ENCODE peak calls at places on chromosomes 2 and 18, in seven cellular contexts. M, G, Z, Y, W, X and P are unnamed samples.

GRCh38 chr2:29050591-29050990 is 23.7 kb downstream of the PCARE start:
- DNase-seq in M (no peak), G (no peak), Z (no peak), Y (no peak), W (no peak), X (no peak), P (peak)

GRCh38 chr18:44920441-44920840 is 239.8 kb downstream of the SETBP1 start:
- DNase-seq in M (no peak), G (no peak), Z (no peak), Y (no peak), W (no peak), X (no peak), P (no peak)

GRCh38 chr2:45281311-45281710 is 272.1 kb upstream of the SIX2 start:
- DNase-seq in M (no peak), G (no peak), Z (no peak), Y (no peak), W (no peak), X (no peak), P (no peak)

GRCh38 chr2:236261452-236261851 is 2.8 kb downstream of the ASB18 start:
- DNase-seq in M (no peak), G (no peak), Z (no peak), Y (no peak), W (no peak), X (no peak), P (no peak)

GRCh38 chr18:60047556-60047955 is 147.8 kb downstream of the PMAIP1 start:
- DNase-seq in M (no peak), G (no peak), Z (no peak), Y (no peak), W (no peak), X (no peak), P (no peak)

GRCh38 chr2:40668435-40668834 is 216.5 kb upstream of the SLC8A1 start:
- DNase-seq in M (no peak), G (no peak), Z (no peak), Y (no peak), W (peak), X (no peak), P (peak)

GRCh38 chr2:26588576-26588975 is 52.6 kb downstream of the CIB4 start:
- DNase-seq in M (no peak), G (peak), Z (no peak), Y (no peak), W (no peak), X (no peak), P (peak)

GRCh38 chr2:172228177-172228785 is 125.6 kb upstream of the DLX2 start:
- DNase-seq in M (no peak), G (no peak), Z (no peak), Y (no peak), W (no peak), X (no peak), P (no peak)

GRCh38 chr2:56014075-56014730 is 90.6 kb upstream of the EFEMP1 start:
- DNase-seq in M (no peak), G (no peak), Z (no peak), Y (no peak), W (no peak), X (no peak), P (no peak)

GRCh38 chr2:168060956-168061750 is 186.2 kb downstream of the STK39 start:
- DNase-seq in M (no peak), G (no peak), Z (no peak), Y (no peak), W (no peak), X (no peak), P (no peak)

GRCh38 chr18:25561923-25562322 is 210.0 kb upstream of the ZNF521 start:
- DNase-seq in M (peak), G (peak), Z (peak), Y (no peak), W (peak), X (no peak), P (no peak)

GRCh38 chr2:127398239-127398590 is 10.4 kb upstream of the MAP3K2 start:
- DNase-seq in M (peak), G (peak), Z (peak), Y (peak), W (no peak), X (peak), P (peak)

GRCh38 chr2:36464006-36464721 is 108.6 kb downstream of the CRIM1 start:
- DNase-seq in M (no peak), G (no peak), Z (no peak), Y (no peak), W (no peak), X (no peak), P (no peak)

GRCh38 chr2:70926042-70926441 is 9.7 kb upstream of the ATP6V1B1 start:
- DNase-seq in M (no peak), G (no peak), Z (no peak), Y (no peak), W (no peak), X (no peak), P (peak)

GRCh38 chr2:44192646-44193045 is 24.0 kb downstream of the PPM1B start:
- DNase-seq in M (no peak), G (no peak), Z (no peak), Y (no peak), W (no peak), X (no peak), P (no peak)

GRCh38 chr18:68623342-68623741 is 91.6 kb downstream of the TMX3 start:
- DNase-seq in M (peak), G (peak), Z (no peak), Y (no peak), W (peak), X (peak), P (peak)

GRCh38 chr2:105490204-105490603 is 91.4 kb upstream of the FHL2 start:
- DNase-seq in M (no peak), G (no peak), Z (no peak), Y (no peak), W (no peak), X (no peak), P (no peak)

GRCh38 chr2:197145471-197146056 is 165.0 kb downstream of the ANKRD44 start:
- DNase-seq in M (no peak), G (no peak), Z (peak), Y (no peak), W (peak), X (no peak), P (no peak)

GRCh38 chr18:36600548-36600947 is 228.3 kb downstream of the TPGS2 start:
- DNase-seq in M (no peak), G (no peak), Z (no peak), Y (no peak), W (no peak), X (no peak), P (no peak)

GRCh38 chr2:108128226-108128786 is 111.5 kb upstream of the SULT1C3 start:
- DNase-seq in M (no peak), G (no peak), Z (no peak), Y (no peak), W (no peak), X (no peak), P (no peak)

GRCh38 chr2:62099050-62099449 is 96.9 kb upstream of the B3GNT2 start:
- DNase-seq in M (no peak), G (no peak), Z (no peak), Y (no peak), W (no peak), X (no peak), P (no peak)

GRCh38 chr2:190947139-190947538 is 66.5 kb downstream of the GLS start:
- DNase-seq in M (no peak), G (peak), Z (no peak), Y (no peak), W (no peak), X (no peak), P (no peak)

GRCh38 chr2:73770725-73771124 is 9.2 kb downstream of the DUSP11 start:
- DNase-seq in M (no peak), G (no peak), Z (no peak), Y (no peak), W (no peak), X (no peak), P (no peak)

GRCh38 chr2:44544991-44545390 is 183.2 kb downstream of the CAMKMT start:
- DNase-seq in M (no peak), G (no peak), Z (no peak), Y (no peak), W (no peak), X (no peak), P (no peak)

GRCh38 chr2:233021771-233022170 is 8.7 kb upstream of the NGEF start:
- DNase-seq in M (peak), G (no peak), Z (no peak), Y (no peak), W (no peak), X (no peak), P (no peak)

GRCh38 chr2:178716394-178716793 is 90.8 kb downstream of the TTN start:
- DNase-seq in M (no peak), G (peak), Z (no peak), Y (no peak), W (no peak), X (no peak), P (no peak)

GRCh38 chr18:74457043-74457742 is at the start of gene DIPK1C:
- DNase-seq in M (no peak), G (no peak), Z (no peak), Y (no peak), W (no peak), X (no peak), P (no peak)

GRCh38 chr18:75544051-75544481 is 116.6 kb upstream of the SMIM21 start:
- DNase-seq in M (no peak), G (no peak), Z (no peak), Y (no peak), W (no peak), X (peak), P (no peak)

GRCh38 chr18:48667276-48668254 is 128.7 kb downstream of the CTIF start:
- DNase-seq in M (no peak), G (peak), Z (no peak), Y (no peak), W (no peak), X (no peak), P (no peak)

GRCh38 chr18:78069784-78070664 is 820.4 kb downstream of the GALR1 start:
- DNase-seq in M (no peak), G (no peak), Z (peak), Y (no peak), W (no peak), X (no peak), P (peak)

GRCh38 chr2:31322376-31322775 is 88.4 kb downstream of the EHD3 start:
- DNase-seq in M (no peak), G (no peak), Z (no peak), Y (no peak), W (no peak), X (no peak), P (no peak)

GRCh38 chr2:160309585-160309984 is 109.5 kb upstream of the ITGB6 start:
- DNase-seq in M (no peak), G (no peak), Z (no peak), Y (no peak), W (no peak), X (no peak), P (no peak)

GRCh38 chr18:57009836-57010235 is 137.1 kb upstream of the BOD1L2 start:
- DNase-seq in M (no peak), G (no peak), Z (no peak), Y (no peak), W (no peak), X (no peak), P (no peak)

GRCh38 chr18:57015036-57015805 is 131.7 kb upstream of the BOD1L2 start:
- DNase-seq in M (no peak), G (no peak), Z (no peak), Y (no peak), W (no peak), X (no peak), P (no peak)
- TF ChIP-seq POLR2AphosphoS5 in M (no peak), G (no peak), Z (no peak), Y (no peak), W (no peak), X (no peak), P (no peak)

DNA sequence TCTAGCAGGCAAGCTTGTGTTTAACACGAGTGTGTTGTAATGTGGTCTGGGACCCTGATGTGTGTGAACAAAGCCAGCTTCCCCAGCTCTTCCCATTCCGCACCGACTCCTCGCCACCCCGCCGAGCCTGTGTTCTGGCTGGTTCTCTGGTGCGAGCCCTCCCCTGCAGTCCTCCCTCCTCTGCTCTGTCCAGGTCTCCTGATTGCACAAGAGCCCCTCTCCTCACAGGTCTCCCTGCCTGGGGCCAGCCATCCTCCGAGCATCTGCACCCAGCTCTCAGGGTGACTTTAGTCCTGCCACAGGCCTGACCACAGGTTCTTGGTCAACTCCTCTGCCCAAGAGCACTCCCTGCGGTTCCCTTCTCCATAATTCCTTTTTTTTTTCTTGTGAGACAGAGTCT is 13.2 kb downstream of the SLC66A3 start:
- DNase-seq in M (no peak), G (peak), Z (no peak), Y (no peak), W (peak), X (no peak), P (no peak)
- TF ChIP-seq POLR2AphosphoS5 in M (no peak), G (no peak), Z (no peak), Y (no peak), W (no peak), X (no peak), P (no peak)

GRCh38 chr2:239145106-239145505 is 255.7 kb downstream of the HDAC4 start:
- DNase-seq in M (no peak), G (no peak), Z (no peak), Y (no peak), W (no peak), X (no peak), P (no peak)

GRCh38 chr2:239144713-239144999 is 256.2 kb downstream of the HDAC4 start:
- DNase-seq in M (no peak), G (no peak), Z (no peak), Y (no peak), W (no peak), X (no peak), P (no peak)

GRCh38 chr2:239142806-239143205 is 258.0 kb downstream of the HDAC4 start:
- DNase-seq in M (no peak), G (no peak), Z (no peak), Y (no peak), W (no peak), X (no peak), P (no peak)

GRCh38 chr2:239145601-239146000 is 255.2 kb downstream of the HDAC4 start:
- DNase-seq in M (no peak), G (no peak), Z (no peak), Y (no peak), W (no peak), X (no peak), P (no peak)

DNA sequence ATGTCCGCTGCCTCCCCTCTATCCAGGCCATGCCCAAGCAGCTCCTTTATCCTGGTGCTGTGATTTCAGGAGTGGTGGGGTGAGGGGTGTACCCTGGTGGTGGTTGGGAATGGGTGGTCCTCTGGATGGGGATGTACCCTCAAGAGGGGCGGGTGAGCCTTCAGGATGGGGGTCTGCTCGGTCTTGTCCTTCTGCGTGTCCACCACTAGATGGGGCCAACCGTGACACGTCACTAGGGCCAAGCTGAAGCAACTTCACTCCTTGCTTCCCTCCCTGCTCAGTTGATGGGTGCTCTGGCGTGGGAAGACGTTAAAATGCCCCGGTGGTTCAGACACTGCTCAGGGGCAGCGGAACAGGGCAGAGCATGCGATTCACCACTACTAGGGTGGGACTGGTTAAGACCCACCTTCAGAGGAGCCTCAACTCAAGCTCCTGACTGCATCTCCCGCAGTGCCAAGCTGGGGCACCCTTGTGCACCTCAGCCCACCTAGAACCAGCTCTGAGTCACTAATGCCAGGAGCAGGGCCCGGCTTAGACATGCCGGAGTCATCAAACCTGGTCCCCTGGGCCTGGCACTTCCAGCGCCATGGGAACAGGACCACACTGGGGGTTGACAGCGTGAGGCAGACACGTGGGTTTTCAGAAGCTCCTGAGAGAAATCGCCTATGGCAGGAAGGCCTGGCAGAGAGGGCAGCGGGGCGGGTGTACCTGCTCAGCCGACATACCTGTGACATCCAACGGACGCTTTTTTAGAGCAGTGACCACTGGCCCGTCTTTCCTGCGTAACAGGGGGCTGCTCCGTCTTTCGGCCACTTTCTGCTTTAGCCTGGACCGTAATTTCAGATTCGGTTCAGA is 256.7 kb downstream of the HDAC4 start:
- DNase-seq in M (peak), G (peak), Z (no peak), Y (no peak), W (no peak), X (peak), P (no peak)
- TF ChIP-seq POLR2AphosphoS5 in M (no peak), G (no peak), Z (no peak), Y (no peak), W (no peak), X (no peak), P (peak)

GRCh38 chr18:55319517-55319905 is 268.5 kb downstream of the TCF4 start:
- DNase-seq in M (no peak), G (no peak), Z (no peak), Y (no peak), W (no peak), X (no peak), P (no peak)
- TF ChIP-seq POLR2AphosphoS5 in M (no peak), G (peak), Z (no peak), Y (no peak), W (no peak), X (no peak), P (no peak)

GRCh38 chr18:24231773-24232735 is 93.2 kb downstream of the CABYR start:
- DNase-seq in M (no peak), G (no peak), Z (no peak), Y (no peak), W (no peak), X (no peak), P (peak)
- TF ChIP-seq POLR2AphosphoS5 in M (no peak), G (no peak), Z (peak), Y (no peak), W (no peak), X (no peak), P (peak)

GRCh38 chr2:120064664-120065063 is 51.8 kb downstream of the EPB41L5 start:
- DNase-seq in M (no peak), G (no peak), Z (no peak), Y (no peak), W (no peak), X (no peak), P (no peak)

DNA sequence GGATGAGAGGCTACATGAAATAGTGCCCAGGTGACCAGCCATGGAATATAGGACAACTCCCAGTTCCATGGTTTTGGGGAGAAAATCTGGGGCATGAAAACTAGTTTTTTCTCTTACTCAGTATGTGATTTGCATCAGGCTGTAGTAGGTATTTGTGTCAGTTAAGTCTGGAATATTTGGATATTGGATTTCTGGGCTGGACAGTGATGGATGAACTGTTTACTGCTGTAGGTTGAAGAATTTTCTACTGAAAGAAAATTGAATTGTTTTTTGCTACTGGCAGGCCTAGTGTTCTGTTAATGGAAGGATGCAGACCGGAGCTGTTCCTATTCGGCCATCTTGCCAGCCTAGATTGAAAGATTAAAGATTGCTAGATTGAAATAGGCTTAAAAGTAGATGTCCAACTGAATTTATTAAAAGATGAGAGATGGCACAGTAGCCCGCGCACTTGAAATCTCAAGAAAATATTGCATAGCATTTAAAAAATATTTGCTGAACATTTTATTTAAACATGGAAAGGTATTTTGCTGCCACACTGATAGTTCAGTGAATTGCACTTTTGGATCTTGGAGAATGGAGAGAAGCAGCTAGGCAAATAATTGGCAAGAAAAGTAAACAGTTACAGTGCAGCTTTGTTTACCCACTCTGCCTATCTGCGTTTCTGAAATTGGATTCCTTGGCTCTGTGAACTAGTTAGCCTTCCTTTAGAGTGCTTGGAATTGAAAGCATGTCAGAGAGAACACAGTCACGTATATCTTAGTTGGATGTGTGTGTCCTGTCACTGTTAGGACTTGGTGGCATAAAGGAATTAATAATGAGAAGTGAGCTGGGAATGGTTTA is 54.1 kb downstream of the EPB41L5 start:
- DNase-seq in M (no peak), G (peak), Z (no peak), Y (no peak), W (no peak), X (no peak), P (no peak)
- TF ChIP-seq POLR2AphosphoS5 in M (no peak), G (no peak), Z (no peak), Y (no peak), W (no peak), X (no peak), P (no peak)

GRCh38 chr2:12658287-12658945 is 58.3 kb upstream of the TRIB2 start:
- DNase-seq in M (no peak), G (no peak), Z (no peak), Y (no peak), W (no peak), X (no peak), P (no peak)
- TF ChIP-seq POLR2AphosphoS5 in M (no peak), G (no peak), Z (no peak), Y (no peak), W (no peak), X (no peak), P (no peak)

GRCh38 chr2:85255813-85256581 is 71.8 kb downstream of the TGOLN2 start:
- DNase-seq in M (no peak), G (peak), Z (no peak), Y (no peak), W (no peak), X (no peak), P (no peak)

GRCh38 chr2:85258194-85258605 is 69.6 kb downstream of the TGOLN2 start:
- DNase-seq in M (no peak), G (no peak), Z (no peak), Y (no peak), W (no peak), X (no peak), P (no peak)

GRCh38 chr2:85255456-85255812 is 72.4 kb downstream of the TGOLN2 start:
- DNase-seq in M (no peak), G (peak), Z (no peak), Y (no peak), W (no peak), X (no peak), P (no peak)

GRCh38 chr2:85259101-85259590 is 68.6 kb downstream of the TGOLN2 start:
- DNase-seq in M (no peak), G (no peak), Z (no peak), Y (no peak), W (no peak), X (no peak), P (no peak)

GRCh38 chr2:85257359-85258193 is 70.2 kb downstream of the TGOLN2 start:
- DNase-seq in M (no peak), G (peak), Z (no peak), Y (no peak), W (no peak), X (no peak), P (no peak)
- TF ChIP-seq POLR2AphosphoS5 in M (no peak), G (no peak), Z (no peak), Y (peak), W (no peak), X (no peak), P (no peak)